ENCODE peak calls at places on chromosomes 2 and 18, in six cellular contexts. F is IMR-90, A is right lobe of liver, E is neural progenitor cell, V is stomach, M is GM12878. Y is an unnamed sample.

GRCh38 chr18:41875094-41875780 is 79.8 kb upstream of the PIK3C3 start:
- DNase-seq in F (peak; percentile 73), A (no peak), E (no peak), V (no peak), M (no peak), Y (no peak)

GRCh38 chr2:43384143-43384542 is 157.7 kb upstream of the ZFP36L2 start:
- DNase-seq in F (no peak), A (no peak), E (no peak), V (no peak), M (no peak), Y (no peak)

GRCh38 chr2:239721531-239721930 is 303.6 kb downstream of the NDUFA10 start:
- DNase-seq in F (no peak), A (peak; percentile 45), E (no peak), V (no peak), M (no peak), Y (peak; percentile 39)

GRCh38 chr2:52732849-52733395 is 1034.7 kb upstream of the CHAC2 start:
- DNase-seq in F (no peak), A (no peak), E (peak; percentile 20), V (peak; percentile 70), M (no peak), Y (no peak)

GRCh38 chr2:103788875-103789715 is 1027.3 kb downstream of the TMEM182 start:
- DNase-seq in F (no peak), A (peak; percentile 76), E (peak; percentile 85), V (no peak), M (no peak), Y (no peak)

GRCh38 chr2:189505412-189505953 is 64.2 kb downstream of the WDR75 start:
- DNase-seq in F (no peak), A (no peak), E (no peak), V (no peak), M (no peak), Y (no peak)

GRCh38 chr2:40584432-40584831 is 132.5 kb upstream of the SLC8A1 start:
- DNase-seq in F (peak; percentile 72), A (no peak), E (no peak), V (no peak), M (no peak), Y (no peak)

GRCh38 chr2:99863914-99864273 is 278.5 kb downstream of the AFF3 start:
- DNase-seq in F (peak; percentile 28), A (no peak), E (no peak), V (no peak), M (no peak), Y (no peak)

GRCh38 chr2:239396881-239397681 is 3.7 kb downstream of the HDAC4 start:
- DNase-seq in F (no peak), A (no peak), E (no peak), V (peak; percentile 48), M (no peak), Y (no peak)

GRCh38 chr2:241096979-241097378 is 5.1 kb downstream of the MTERF4 start:
- DNase-seq in F (no peak), A (no peak), E (no peak), V (no peak), M (peak; percentile 86), Y (no peak)
- H3K36me3 ChIP-seq in F (peaks cover 36% of the 10 kb centered on the region), A (peaks cover 6% of the 10 kb centered on the region), E (peaks cover 4% of the 10 kb centered on the region), V (peaks cover 81% of the 10 kb centered on the region), M (peaks cover 20% of the 10 kb centered on the region), Y (peaks cover 80% of the 10 kb centered on the region)

DNA sequence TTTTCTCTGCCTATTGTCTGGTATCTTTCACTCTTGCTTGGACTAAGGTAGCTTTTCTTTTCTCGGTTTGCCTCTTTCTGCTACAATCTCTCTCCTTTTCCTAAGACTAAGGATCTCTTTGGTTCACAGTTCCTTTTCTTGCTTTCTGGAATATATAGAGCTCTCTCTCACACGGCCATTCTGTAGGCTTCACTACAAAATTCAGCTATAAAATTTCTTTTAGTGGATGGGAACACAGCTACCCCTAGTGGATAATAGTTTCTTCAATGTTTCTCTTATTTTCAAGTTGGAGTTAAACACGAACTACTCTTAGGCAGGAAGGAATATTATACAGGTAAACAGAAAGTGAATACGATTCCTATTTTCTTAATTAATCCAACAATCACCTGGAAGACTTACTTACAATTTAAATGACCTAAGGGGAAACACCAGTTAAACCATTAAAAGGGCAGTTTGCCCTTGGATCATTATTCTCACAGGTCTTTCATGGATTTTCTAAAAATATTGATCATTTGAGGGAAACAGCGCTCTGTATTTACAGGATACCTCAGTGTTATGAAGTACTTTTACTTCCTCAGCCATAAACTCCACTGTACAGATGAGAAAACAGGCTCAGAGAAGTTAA is 140.5 kb downstream of the LRP2 start:
- DNase-seq in F (no peak), A (no peak), E (no peak), V (no peak), M (no peak), Y (no peak)
- TF ChIP-seq CTCF in F (peak; percentile 22), A (peak; percentile 44), E (peak; percentile 39), V (no peak), M (peak; percentile 26), Y (no peak)

GRCh38 chr2:205733082-205733481 is 50.8 kb downstream of the NRP2 start:
- DNase-seq in F (no peak), A (no peak), E (no peak), V (no peak), M (no peak), Y (no peak)
- H3K36me3 ChIP-seq in F (peaks cover 37% of the 10 kb centered on the region), A (no peaks in the 10 kb centered on the region), E (no peaks in the 10 kb centered on the region), V (peaks cover 56% of the 10 kb centered on the region), M (no peaks in the 10 kb centered on the region), Y (no peaks in the 10 kb centered on the region)

DNA sequence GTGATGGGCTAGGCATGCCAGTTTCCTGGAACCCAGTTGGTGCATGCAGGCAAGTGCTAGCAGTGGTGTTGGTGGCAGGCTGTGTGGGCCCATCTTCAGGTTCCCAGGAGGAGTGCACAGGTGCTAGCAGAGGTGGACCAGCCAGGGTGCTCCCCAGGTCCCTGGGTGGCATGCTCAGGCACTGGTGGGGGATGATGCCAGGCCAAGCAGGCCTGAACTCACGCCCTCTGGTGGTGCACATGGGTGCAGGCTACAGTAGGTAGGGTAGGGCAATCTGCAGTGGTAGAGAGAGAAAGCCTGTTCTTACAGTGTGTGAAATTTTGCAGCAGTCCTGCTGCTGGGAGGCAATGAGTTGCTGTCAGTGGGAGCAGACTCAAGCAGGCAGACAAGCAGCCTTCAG is 1651.8 kb downstream of the DPP10 start:
- DNase-seq in F (no peak), A (no peak), E (peak; percentile 9), V (no peak), M (no peak), Y (no peak)
- TF ChIP-seq CTCF in F (no peak), A (no peak), E (peak; percentile 55), V (no peak), M (no peak), Y (no peak)

GRCh38 chr2:24209389-24210105 is 34.7 kb downstream of the FAM228A start:
- DNase-seq in F (no peak), A (no peak), E (no peak), V (no peak), M (no peak), Y (no peak)

GRCh38 chr2:24208490-24208889 is 33.6 kb downstream of the FAM228A start:
- DNase-seq in F (no peak), A (no peak), E (no peak), V (no peak), M (no peak), Y (no peak)

GRCh38 chr2:24210106-24210455 is 35.2 kb downstream of the FAM228A start:
- DNase-seq in F (no peak), A (no peak), E (no peak), V (no peak), M (no peak), Y (no peak)

GRCh38 chr2:24207359-24207758 is 32.5 kb downstream of the FAM228A start:
- DNase-seq in F (no peak), A (no peak), E (no peak), V (no peak), M (no peak), Y (no peak)

GRCh38 chr2:24210723-24211122 is 35.9 kb downstream of the FAM228A start:
- DNase-seq in F (no peak), A (no peak), E (no peak), V (no peak), M (no peak), Y (no peak)
- H3K36me3 ChIP-seq in F (peaks cover 33% of the 10 kb centered on the region), A (no peaks in the 10 kb centered on the region), E (no peaks in the 10 kb centered on the region), V (peaks cover 96% of the 10 kb centered on the region), M (peaks cover 26% of the 10 kb centered on the region), Y (peaks cover 82% of the 10 kb centered on the region)